ENCODE peak calls at places on chromosomes 1 and 21, in four cellular contexts. C, D, H and N are unnamed samples. For H3K36me3 and H3K4me1, the result is how much of the 10 kb centered on the place peaks cover.

GRCh38 chr21:21714396-21714795 is 716.2 kb downstream of the NCAM2 start:
- DNase-seq in C (peak), D (peak), H (no peak), N (no peak)

GRCh38 chr1:218351617-218352438 is 6.7 kb downstream of the TGFB2 start:
- DNase-seq in C (peak), D (peak), H (peak), N (no peak)

GRCh38 chr1:209062081-209062480 is 521.4 kb upstream of the CAMK1G start:
- DNase-seq in C (no peak), D (no peak), H (no peak), N (no peak)

GRCh38 chr1:113808450-113809195 is 3.7 kb downstream of the RSBN1 start:
- DNase-seq in C (no peak), D (no peak), H (no peak), N (no peak)

GRCh38 chr1:2582401-2582800 is 4.2 kb upstream of the PRXL2B start:
- DNase-seq in C (no peak), D (no peak), H (no peak), N (no peak)

GRCh38 chr1:109739738-109740614 is 862 bp downstream of the GSTM3 start:
- DNase-seq in C (peak), D (peak), H (peak), N (peak)

GRCh38 chr1:187862506-187862905 is 1033.8 kb downstream of the PLA2G4A start:
- DNase-seq in C (no peak), D (no peak), H (no peak), N (no peak)

GRCh38 chr1:115240321-115240720 is 97.7 kb downstream of the NGF start:
- DNase-seq in C (peak), D (no peak), H (no peak), N (no peak)

GRCh38 chr1:158329807-158330206 is 1.5 kb downstream of the CD1B start:
- DNase-seq in C (no peak), D (no peak), H (no peak), N (peak)

GRCh38 chr1:39900662-39901485 is 843 bp downstream of the MYCL start:
- DNase-seq in C (peak), D (no peak), H (peak), N (peak)

GRCh38 chr1:84689514-84690396 is 506 bp downstream of the SSX2IP start:
- DNase-seq in C (peak), D (peak), H (peak), N (no peak)

GRCh38 chr1:12001249-12001917 is 17.9 kb upstream of the MIIP start:
- DNase-seq in C (no peak), D (peak), H (no peak), N (no peak)

GRCh38 chr1:19621274-19621950 is 22.7 kb upstream of the NBL1 start:
- DNase-seq in C (no peak), D (no peak), H (no peak), N (no peak)

GRCh38 chr1:3727042-3727824 is 25.0 kb upstream of the CCDC27 start:
- DNase-seq in C (no peak), D (no peak), H (no peak), N (no peak)

GRCh38 chr1:44108241-44108640 is 10.4 kb upstream of the KLF17 start:
- DNase-seq in C (peak), D (peak), H (no peak), N (no peak)

GRCh38 chr1:89754518-89754917 is 66.3 kb upstream of the LRRC8D start:
- DNase-seq in C (no peak), D (peak), H (no peak), N (no peak)

GRCh38 chr1:115430717-115431116 is 92.7 kb upstream of the NGF start:
- DNase-seq in C (peak), D (peak), H (no peak), N (no peak)

GRCh38 chr1:111218947-111219346 is 8.6 kb upstream of the CHI3L2 start:
- DNase-seq in C (no peak), D (no peak), H (no peak), N (no peak)

GRCh38 chr1:27299385-27300252 is 22.3 kb upstream of the TMEM222 start:
- DNase-seq in C (peak), D (peak), H (peak), N (peak)

GRCh38 chr1:91402023-91402422 is 2.6 kb downstream of the HFM1 start:
- DNase-seq in C (peak), D (peak), H (no peak), N (no peak)

GRCh38 chr1:160007577-160008200 is 24.1 kb downstream of the PIGM start:
- DNase-seq in C (no peak), D (peak), H (no peak), N (no peak)

GRCh38 chr21:33558777-33559421 is 16.1 kb downstream of the SON start:
- DNase-seq in C (no peak), D (peak), H (no peak), N (no peak)

GRCh38 chr1:65009724-65010420 is 43.5 kb upstream of the JAK1 start:
- DNase-seq in C (no peak), D (no peak), H (no peak), N (no peak)

DNA sequence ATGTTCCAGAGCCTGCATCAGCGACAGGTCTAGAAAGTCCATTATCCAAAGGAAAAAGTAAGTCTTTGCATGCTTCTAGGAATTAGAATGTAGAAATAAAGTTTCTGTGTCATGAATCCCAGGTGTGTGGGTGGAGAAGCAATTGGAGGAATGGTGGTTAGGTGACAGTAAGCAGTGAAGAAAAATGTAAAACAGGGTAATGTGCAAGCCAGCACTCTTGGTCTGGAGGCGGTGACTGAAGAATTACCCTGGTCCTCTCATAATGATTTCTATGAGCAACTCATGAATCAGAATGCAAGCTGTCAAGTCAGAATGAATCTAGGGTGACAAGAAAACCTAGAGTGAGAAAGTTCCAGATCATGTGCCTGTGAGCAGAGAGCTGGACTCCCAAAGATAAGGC is 33.6 kb downstream of the PLPPR4 start:
- DNase-seq in C (peak), D (no peak), H (no peak), N (no peak)
- H3K36me3 ChIP-seq in C (under half), D (under half), H (under half), N (under half)

DNA sequence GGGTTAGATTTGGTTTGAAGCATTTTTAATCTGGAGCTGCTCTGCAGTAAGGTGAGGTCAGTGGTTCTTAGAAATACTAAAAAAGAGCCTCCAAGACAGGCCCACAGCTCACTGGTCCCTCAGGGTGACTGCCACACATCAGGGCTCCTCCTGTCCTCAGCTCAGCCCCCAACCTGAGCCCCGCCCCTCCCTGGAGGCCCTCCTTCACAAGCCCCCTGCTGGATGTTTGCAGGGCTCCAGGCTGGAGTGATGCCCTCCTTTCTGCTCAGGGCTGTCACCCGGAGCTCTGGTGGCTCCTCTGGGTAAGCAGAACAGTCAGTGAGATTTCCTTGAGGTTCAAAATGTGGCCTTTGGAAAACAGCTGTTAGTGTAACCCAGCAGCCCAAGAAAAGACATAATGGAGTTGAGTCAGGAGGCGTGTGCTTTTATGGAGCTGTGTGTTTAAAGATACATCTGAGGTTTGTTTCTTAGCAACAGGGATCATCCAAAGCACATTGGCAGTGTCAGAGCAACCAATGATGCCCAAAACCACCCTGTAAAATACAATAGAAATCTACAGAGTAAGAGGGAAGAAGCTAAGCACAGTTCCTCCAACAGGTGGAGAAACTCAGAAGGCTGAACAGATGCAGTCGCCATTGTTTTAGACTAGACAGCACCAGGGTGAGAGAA is 21.4 kb downstream of the STUM start:
- DNase-seq in C (no peak), D (no peak), H (peak), N (no peak)
- TF ChIP-seq CTCF in C (no peak), D (peak), H (no peak), N (no peak)

DNA sequence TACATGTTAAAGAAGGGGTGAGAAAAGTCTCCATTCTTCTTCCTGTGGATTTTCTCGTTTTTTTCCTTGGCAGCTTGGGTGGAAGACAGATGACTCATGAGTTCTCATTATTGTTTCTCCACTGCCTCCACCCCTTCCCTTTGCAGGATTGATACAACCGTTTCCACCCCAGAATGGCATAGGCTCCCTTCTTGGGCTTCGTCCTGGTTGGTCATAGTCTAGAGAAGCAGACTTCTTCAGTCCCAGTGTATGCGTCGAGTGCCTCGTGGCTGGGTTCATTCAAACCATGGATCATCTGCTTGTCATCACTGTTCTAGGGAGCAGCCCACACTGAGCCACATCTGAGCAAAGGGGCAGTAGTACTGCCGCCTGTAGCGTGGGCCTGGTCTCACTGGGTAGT is 13.7 kb downstream of the PTGFRN start:
- DNase-seq in C (peak), D (no peak), H (no peak), N (no peak)
- H3K4me1 ChIP-seq in C (under half), D (under half), H (under half), N (under half)

DNA sequence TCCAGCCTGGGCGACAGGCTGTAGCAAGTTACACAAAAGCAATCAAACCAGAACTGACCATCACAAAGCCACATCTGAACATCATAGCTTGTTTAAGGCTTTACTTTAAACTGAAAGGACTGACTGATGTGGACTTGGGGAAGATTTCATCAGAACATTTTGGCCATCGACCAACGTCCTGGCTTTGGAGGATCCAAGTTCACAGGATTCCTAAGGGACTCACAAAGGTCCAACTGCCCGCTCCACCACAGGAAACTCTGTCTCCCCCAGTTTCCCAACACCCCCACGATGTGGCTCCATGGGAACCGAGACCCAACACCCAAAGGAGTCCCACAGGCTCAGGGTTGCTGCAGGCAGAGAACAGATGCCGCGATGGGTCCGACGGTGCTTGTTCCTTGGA is 9.3 kb downstream of the SSU72 start:
- DNase-seq in C (no peak), D (no peak), H (no peak), N (no peak)
- H3K36me3 ChIP-seq in C (under half), D (under half), H (half or more), N (under half)